ENCODE peak calls at places on chromosomes 3 and 15, in eight cellular contexts. Q is H9, L is PC-9, S is A549, G is SK-N-SH, H is uterus, N is sigmoid colon, A is ovary. V is an unnamed sample. For H3K4me1, the result is how much of the 10 kb centered on the place peaks cover.

GRCh38 chr15:53588773-53589172 is 170.7 kb downstream of the WDR72 start:
- DNase-seq in Q (no peak), L (no peak), S (peak), G (no peak), H (no peak), N (no peak), A (no peak), V (no peak)

GRCh38 chr3:191030491-191030890 is 168.0 kb upstream of the GMNC start:
- DNase-seq in Q (no peak), L (no peak), S (no peak), G (no peak), H (no peak), N (no peak), A (no peak), V (no peak)

GRCh38 chr15:69980311-69981059 is 117.2 kb downstream of the TLE3 start:
- DNase-seq in Q (no peak), L (no peak), S (no peak), G (no peak), H (no peak), N (no peak), A (no peak), V (no peak)

GRCh38 chr3:52245322-52246263 is at the start of gene PPM1M:
- DNase-seq in Q (peak), L (no peak), S (peak), G (peak), H (peak), N (peak), A (peak), V (peak)

GRCh38 chr15:61856295-61856694 is 204.0 kb downstream of the VPS13C start:
- DNase-seq in Q (no peak), L (no peak), S (no peak), G (no peak), H (no peak), N (no peak), A (no peak), V (no peak)

GRCh38 chr3:116246406-116246805 is 198.9 kb downstream of the LSAMP start:
- DNase-seq in Q (no peak), L (no peak), S (no peak), G (no peak), H (no peak), N (no peak), A (no peak), V (no peak)

GRCh38 chr3:53158700-53159414 is 2.2 kb upstream of the PRKCD start:
- DNase-seq in Q (no peak), L (peak), S (no peak), G (no peak), H (no peak), N (no peak), A (no peak), V (no peak)

GRCh38 chr3:169923189-169923588 is 11.8 kb downstream of the SAMD7 start:
- DNase-seq in Q (no peak), L (no peak), S (no peak), G (peak), H (peak), N (no peak), A (peak), V (no peak)

GRCh38 chr3:153400641-153401040 is 238.6 kb downstream of the RAP2B start:
- DNase-seq in Q (no peak), L (no peak), S (no peak), G (no peak), H (no peak), N (no peak), A (no peak), V (no peak)

GRCh38 chr15:71182522-71182921 is 67.3 kb downstream of the THSD4 start:
- DNase-seq in Q (no peak), L (no peak), S (no peak), G (no peak), H (no peak), N (no peak), A (no peak), V (no peak)

GRCh38 chr3:17070560-17070959 is 185.8 kb downstream of the PLCL2 start:
- DNase-seq in Q (peak), L (no peak), S (peak), G (no peak), H (no peak), N (no peak), A (peak), V (peak)

GRCh38 chr3:77254967-77255831 is 215.3 kb downstream of the ROBO2 start:
- DNase-seq in Q (peak), L (no peak), S (peak), G (peak), H (peak), N (no peak), A (peak), V (peak)

GRCh38 chr3:181176610-181177009 is 187.1 kb upstream of the DNAJC19 start:
- DNase-seq in Q (peak), L (peak), S (peak), G (peak), H (no peak), N (peak), A (peak), V (peak)

GRCh38 chr15:40239671-40240618 is 1.1 kb downstream of the PAK6 start:
- DNase-seq in Q (no peak), L (no peak), S (no peak), G (no peak), H (no peak), N (peak), A (no peak), V (no peak)

GRCh38 chr3:39809995-39810595 is 686 bp downstream of the MYRIP start:
- DNase-seq in Q (peak), L (no peak), S (no peak), G (no peak), H (no peak), N (no peak), A (peak), V (no peak)

GRCh38 chr15:46441294-46442062 is 806.6 kb downstream of the SQOR start:
- DNase-seq in Q (no peak), L (no peak), S (no peak), G (no peak), H (no peak), N (no peak), A (no peak), V (no peak)

GRCh38 chr3:72440491-72440890 is 407.8 kb downstream of the SHQ1 start:
- DNase-seq in Q (no peak), L (no peak), S (no peak), G (no peak), H (no peak), N (no peak), A (no peak), V (no peak)

GRCh38 chr15:25171856-25172687 is 217.3 kb downstream of the SNRPN start:
- DNase-seq in Q (peak), L (no peak), S (no peak), G (no peak), H (peak), N (peak), A (peak), V (no peak)

GRCh38 chr3:111577798-111578685 is 17.1 kb downstream of the ZBED2 start:
- DNase-seq in Q (no peak), L (peak), S (peak), G (peak), H (no peak), N (no peak), A (no peak), V (peak)

GRCh38 chr15:64503197-64503596 is 42.8 kb downstream of the ZNF609 start:
- DNase-seq in Q (no peak), L (no peak), S (no peak), G (no peak), H (peak), N (no peak), A (no peak), V (no peak)

GRCh38 chr3:36476274-36476942 is 96.1 kb downstream of the STAC start:
- DNase-seq in Q (no peak), L (peak), S (no peak), G (no peak), H (no peak), N (no peak), A (no peak), V (no peak)

GRCh38 chr3:81808900-81809299 is 47.5 kb upstream of the GBE1 start:
- DNase-seq in Q (no peak), L (no peak), S (no peak), G (no peak), H (no peak), N (no peak), A (no peak), V (no peak)

DNA sequence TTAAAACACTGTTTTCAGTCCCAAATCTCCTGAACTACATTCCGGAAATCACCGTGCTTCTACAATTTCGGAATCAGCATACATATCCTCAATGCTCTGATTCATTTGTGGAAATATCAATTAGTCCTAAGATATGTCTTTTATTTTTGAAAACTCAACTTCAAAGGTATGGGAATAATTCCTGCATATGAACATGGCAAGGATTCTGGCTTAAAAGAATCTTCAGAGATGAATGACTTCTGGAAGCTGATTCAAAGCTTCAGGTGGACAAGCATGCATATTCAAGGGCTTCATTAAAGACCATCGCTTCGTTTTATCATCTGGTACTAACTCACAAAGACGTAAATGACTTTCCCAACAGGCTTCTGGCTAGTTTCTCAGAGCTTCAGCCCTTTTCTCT is 246.0 kb upstream of the LRRN1 start:
- DNase-seq in Q (no peak), L (no peak), S (no peak), G (no peak), H (no peak), N (no peak), A (no peak), V (no peak)
- TF ChIP-seq CTCF in Q (no peak), L (no peak), S (no peak), G (no peak), H (no peak), N (no peak), A (no peak), V (no peak)

GRCh38 chr3:5038243-5038642 is 59.0 kb downstream of the BHLHE40 start:
- DNase-seq in Q (no peak), L (no peak), S (no peak), G (no peak), H (no peak), N (no peak), A (no peak), V (no peak)
- H3K4me1 ChIP-seq in Q (under half), L (under half), S (under half), G (under half), H (under half), N (under half), A (under half), V (under half)

GRCh38 chr3:138374573-138375134 is 26.3 kb downstream of the MRAS start:
- DNase-seq in Q (no peak), L (no peak), S (no peak), G (no peak), H (no peak), N (peak), A (no peak), V (no peak)
- TF ChIP-seq CTCF in Q (no peak), L (no peak), S (no peak), G (no peak), H (no peak), N (no peak), A (no peak), V (no peak)

GRCh38 chr3:187998611-187999010 is 155.3 kb upstream of the LPP start:
- DNase-seq in Q (no peak), L (no peak), S (no peak), G (no peak), H (no peak), N (no peak), A (no peak), V (no peak)

GRCh38 chr3:188001052-188001567 is 152.8 kb upstream of the LPP start:
- DNase-seq in Q (no peak), L (no peak), S (no peak), G (no peak), H (no peak), N (no peak), A (no peak), V (no peak)

GRCh38 chr3:188001926-188002325 is 152.0 kb upstream of the LPP start:
- DNase-seq in Q (no peak), L (no peak), S (no peak), G (no peak), H (no peak), N (no peak), A (no peak), V (no peak)

GRCh38 chr3:187999821-188000220 is 154.1 kb upstream of the LPP start:
- DNase-seq in Q (no peak), L (no peak), S (no peak), G (no peak), H (no peak), N (no peak), A (no peak), V (peak)

DNA sequence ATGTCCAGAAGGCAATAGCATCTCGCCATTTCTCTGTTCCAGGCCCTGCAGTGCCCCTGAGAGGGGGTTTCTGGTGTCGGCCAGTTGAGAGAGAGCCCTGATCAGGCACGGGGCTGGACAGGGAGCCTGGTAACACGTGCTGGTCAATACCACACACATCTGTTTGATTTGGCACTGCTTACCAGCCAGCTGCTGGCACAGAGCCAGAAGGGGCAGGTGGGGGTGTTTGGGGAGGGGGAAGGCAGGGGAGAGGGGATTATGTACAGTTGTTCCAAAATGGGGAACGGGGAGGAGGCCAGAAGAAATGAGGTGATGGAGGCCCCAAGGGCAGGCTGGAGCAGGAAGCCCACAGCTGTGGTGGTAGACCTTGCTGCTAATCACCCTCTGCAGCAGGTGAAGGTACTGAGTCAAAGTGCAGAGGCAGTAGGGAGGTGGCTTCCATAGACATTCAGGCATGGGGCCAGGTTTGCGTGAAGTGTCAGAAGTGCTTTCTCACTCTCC is 153.5 kb upstream of the LPP start:
- DNase-seq in Q (no peak), L (no peak), S (no peak), G (no peak), H (no peak), N (no peak), A (no peak), V (no peak)
- H3K4me1 ChIP-seq in Q (under half), L (under half), S (half or more), G (under half), H (under half), N (under half), A (under half), V (under half)

GRCh38 chr15:98581715-98582114 is 66.6 kb upstream of the IGF1R start:
- DNase-seq in Q (no peak), L (no peak), S (no peak), G (no peak), H (no peak), N (no peak), A (no peak), V (no peak)
- TF ChIP-seq CTCF in Q (peak), L (peak), S (peak), G (peak), H (no peak), N (no peak), A (no peak), V (peak)